ENCODE peak calls at places on chromosomes 6 and 20, in ten cellular contexts. U, J, Y, L, C, N, B, X, V and P are unnamed samples.

GRCh38 chr6:2891768-2892170 is 11.3 kb downstream of the SERPINB9 start:
- DNase-seq in U (no peak), J (peak), Y (no peak), L (peak), C (peak), N (no peak), B (no peak), X (peak), V (no peak), P (peak)

GRCh38 chr6:83431545-83432165 is 804 bp upstream of the ME1 start:
- DNase-seq in U (no peak), J (no peak), Y (no peak), L (no peak), C (no peak), N (no peak), B (no peak), X (no peak), V (no peak), P (no peak)

GRCh38 chr6:22913612-22914011 is 344.2 kb downstream of the HDGFL1 start:
- DNase-seq in U (no peak), J (no peak), Y (no peak), L (no peak), C (no peak), N (no peak), B (no peak), X (no peak), V (no peak), P (no peak)

GRCh38 chr6:122322824-122323223 is 76.6 kb upstream of the HSF2 start:
- DNase-seq in U (no peak), J (no peak), Y (peak), L (no peak), C (no peak), N (no peak), B (no peak), X (no peak), V (no peak), P (no peak)

GRCh38 chr6:129730477-129731165 is 20.6 kb upstream of the ARHGAP18 start:
- DNase-seq in U (no peak), J (no peak), Y (no peak), L (no peak), C (no peak), N (no peak), B (no peak), X (no peak), V (no peak), P (peak)

GRCh38 chr6:27478706-27479318 is 5.9 kb upstream of the ZNF184 start:
- DNase-seq in U (peak), J (peak), Y (peak), L (peak), C (peak), N (peak), B (peak), X (peak), V (peak), P (peak)

GRCh38 chr20:45783656-45784294 is 7.9 kb downstream of the WFDC3 start:
- DNase-seq in U (no peak), J (no peak), Y (no peak), L (no peak), C (no peak), N (no peak), B (no peak), X (no peak), V (peak), P (no peak)

GRCh38 chr6:148064406-148065134 is 278.1 kb upstream of the SASH1 start:
- DNase-seq in U (no peak), J (no peak), Y (no peak), L (no peak), C (no peak), N (no peak), B (no peak), X (no peak), V (peak), P (no peak)

GRCh38 chr6:84762220-84762940 is 2.0 kb downstream of the TBX18 start:
- DNase-seq in U (no peak), J (no peak), Y (peak), L (no peak), C (no peak), N (no peak), B (peak), X (no peak), V (no peak), P (no peak)

GRCh38 chr6:106163966-106164877 is 78.1 kb downstream of the PRDM1 start:
- DNase-seq in U (peak), J (no peak), Y (peak), L (peak), C (peak), N (no peak), B (no peak), X (peak), V (peak), P (peak)

GRCh38 chr6:130293800-130294199 is 71.0 kb upstream of the SAMD3 start:
- DNase-seq in U (no peak), J (no peak), Y (peak), L (peak), C (no peak), N (no peak), B (peak), X (no peak), V (no peak), P (peak)

GRCh38 chr20:1535420-1536175 is 21.9 kb downstream of the SIRPD start:
- DNase-seq in U (no peak), J (no peak), Y (no peak), L (no peak), C (no peak), N (no peak), B (no peak), X (no peak), V (no peak), P (peak)

GRCh38 chr6:157728183-157728881 is 94.7 kb upstream of the SNX9 start:
- DNase-seq in U (no peak), J (no peak), Y (no peak), L (no peak), C (peak), N (no peak), B (no peak), X (no peak), V (no peak), P (no peak)

GRCh38 chr6:7389162-7389450 is 436 bp downstream of the CAGE1 start:
- DNase-seq in U (no peak), J (no peak), Y (peak), L (no peak), C (no peak), N (no peak), B (peak), X (no peak), V (peak), P (no peak)